ENCODE peak calls at places on chromosomes 7 and 10, in five cellular contexts. O is GM20000, Z is cardiac fibroblast, R is HFFc6, L is breast epithelium. W is an unnamed sample.

GRCh38 chr7:43540463-43540862 is 42.4 kb upstream of the STK17A start:
- DNase-seq in R (no peak), Z (no peak), L (no peak), O (no peak), W (no peak)

GRCh38 chr7:68438016-68438415 is 1160.3 kb upstream of the AUTS2 start:
- DNase-seq in R (no peak), O (no peak), L (no peak), Z (no peak), W (no peak)

GRCh38 chr7:47757946-47758371 is 176.0 kb upstream of the TNS3 start:
- DNase-seq in L (peak), Z (peak), R (peak), O (no peak), W (no peak)

GRCh38 chr7:48004023-48004422 is 24.6 kb upstream of the HUS1 start:
- DNase-seq in O (no peak), R (no peak), L (no peak), Z (no peak), W (no peak)

GRCh38 chr7:104005197-104005596 is 15.7 kb upstream of the RELN start:
- DNase-seq in O (no peak), Z (peak), R (no peak), L (no peak), W (no peak)

GRCh38 chr7:139896288-139896687 is 67.2 kb downstream of the TBXAS1 start:
- DNase-seq in R (no peak), L (no peak), Z (no peak), O (no peak), W (no peak)

GRCh38 chr10:113018034-113018433 is 68.0 kb downstream of the TCF7L2 start:
- DNase-seq in L (no peak), O (no peak), Z (no peak), R (no peak), W (no peak)

GRCh38 chr7:100865971-100866720 is 1.0 kb upstream of the TRIP6 start:
- DNase-seq in O (peak), L (peak), R (no peak), Z (no peak), W (no peak)

GRCh38 chr10:103890688-103891087 is 27.3 kb downstream of the STN1 start:
- DNase-seq in R (no peak), Z (no peak), L (no peak), O (no peak), W (no peak)

GRCh38 chr10:35783305-35783838 is 141.3 kb upstream of the FZD8 start:
- DNase-seq in R (peak), Z (peak), O (no peak), L (no peak), W (no peak)

GRCh38 chr10:110643670-110644597 is at the start of gene RBM20:
- DNase-seq in L (no peak), O (peak), Z (peak), R (no peak), W (peak)

GRCh38 chr7:17968791-17969715 is 28.8 kb upstream of the SNX13 start:
- DNase-seq in R (no peak), L (no peak), Z (no peak), O (no peak), W (no peak)

GRCh38 chr10:129705676-129706075 is 238.6 kb downstream of the MGMT start:
- DNase-seq in Z (no peak), R (no peak), L (no peak), O (no peak), W (no peak)

GRCh38 chr7:129103561-129104324 is 40.8 kb upstream of the TSPAN33 start:
- DNase-seq in Z (no peak), O (no peak), L (no peak), R (no peak), W (no peak)

GRCh38 chr7:24781106-24781505 is 23.8 kb upstream of the GSDME start:
- DNase-seq in R (no peak), Z (no peak), L (no peak), O (no peak), W (no peak)

GRCh38 chr10:126262971-126263370 is 125.3 kb downstream of the ADAM12 start:
- DNase-seq in Z (no peak), R (no peak), L (no peak), O (no peak), W (no peak)

GRCh38 chr7:88759216-88759955 is at the start of gene ZNF804B:
- DNase-seq in R (no peak), Z (no peak), O (peak), L (no peak), W (peak)

GRCh38 chr7:157205438-157205837 is 66.7 kb downstream of the UBE3C start:
- DNase-seq in Z (no peak), L (no peak), O (no peak), R (no peak), W (no peak)

GRCh38 chr7:98879198-98879988 is 1.1 kb downstream of the TRRAP start:
- DNase-seq in Z (peak), R (peak), L (no peak), O (peak), W (peak)

GRCh38 chr10:3452234-3452633 is 279.7 kb upstream of the PITRM1 start:
- DNase-seq in O (no peak), R (peak), L (no peak), Z (peak), W (no peak)
- TF ChIP-seq CTCF in O (no peak), R (peak), L (peak), Z (peak), W (peak)

GRCh38 chr7:1800876-1801275 is 130.8 kb downstream of the ELFN1 start:
- DNase-seq in R (no peak), Z (no peak), O (no peak), L (no peak), W (no peak)

GRCh38 chr7:1798191-1798590 is 128.1 kb downstream of the ELFN1 start:
- DNase-seq in O (no peak), L (no peak), R (no peak), Z (no peak), W (no peak)

GRCh38 chr7:1794888-1795542 is 124.9 kb downstream of the ELFN1 start:
- DNase-seq in L (no peak), O (no peak), Z (peak), R (no peak), W (no peak)
- TF ChIP-seq CTCF in L (no peak), O (no peak), Z (peak), R (peak), W (peak)

DNA sequence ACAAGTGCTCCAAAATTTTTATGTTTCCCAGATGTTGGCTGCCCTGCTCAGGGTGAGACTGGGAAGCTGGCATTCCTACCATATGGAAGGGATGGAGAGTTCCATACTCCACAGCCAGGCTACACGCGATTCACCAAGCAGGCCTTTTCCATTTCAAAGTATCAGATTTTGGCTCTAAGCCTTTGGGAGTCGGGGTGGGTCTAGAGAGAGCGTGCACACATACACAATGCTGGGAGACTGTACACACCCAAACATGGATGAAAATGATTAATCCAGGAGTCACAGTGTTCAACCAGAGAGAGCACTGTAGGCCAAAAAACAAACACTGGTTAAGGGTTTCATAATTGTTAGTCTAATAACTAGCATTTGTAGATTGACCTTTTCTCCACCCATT is 295.0 kb downstream of the BICC1 start:
- DNase-seq in Z (peak), R (peak), O (no peak), L (no peak), W (no peak)
- TF ChIP-seq CTCF in Z (peak), R (no peak), O (no peak), L (no peak), W (no peak)

GRCh38 chr7:2934211-2934731 is 90.2 kb upstream of the GNA12 start:
- DNase-seq in L (no peak), R (peak), O (no peak), Z (peak), W (no peak)
- TF ChIP-seq CTCF in L (no peak), R (peak), O (no peak), Z (peak), W (no peak)

GRCh38 chr7:115911466-115911865 is 119.1 kb downstream of the TFEC start:
- DNase-seq in Z (no peak), O (no peak), R (no peak), L (no peak), W (no peak)

GRCh38 chr7:115914951-115915350 is 115.6 kb downstream of the TFEC start:
- DNase-seq in O (no peak), Z (no peak), L (no peak), R (no peak), W (no peak)

GRCh38 chr7:115906690-115907089 is 123.9 kb downstream of the TFEC start:
- DNase-seq in O (no peak), L (no peak), Z (no peak), R (no peak), W (no peak)

GRCh38 chr7:115910541-115911164 is 119.9 kb downstream of the TFEC start:
- DNase-seq in L (no peak), R (peak), Z (peak), O (peak), W (peak)
- TF ChIP-seq CTCF in L (peak), R (peak), Z (peak), O (no peak), W (peak)

DNA sequence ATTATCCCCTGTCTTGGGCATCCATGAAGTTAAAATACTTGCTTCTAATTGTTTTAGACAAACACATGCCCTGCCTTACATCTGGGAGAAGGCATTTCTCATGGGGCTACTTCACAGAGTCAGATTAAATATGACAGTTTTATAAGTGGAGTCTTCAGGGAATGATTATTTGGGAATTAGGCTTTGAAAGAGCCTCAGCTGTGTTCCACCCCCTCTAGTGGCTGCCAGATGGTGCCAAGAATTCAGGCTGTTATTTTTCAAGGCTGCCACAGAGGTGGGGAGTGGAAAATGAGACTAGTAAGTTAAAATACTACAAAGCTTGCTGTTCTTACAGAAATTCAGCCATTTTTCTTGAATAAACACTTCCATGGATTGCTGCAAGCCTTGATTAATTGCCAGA is 45.8 kb upstream of the DNAH11 start:
- DNase-seq in O (no peak), Z (no peak), L (no peak), R (peak), W (no peak)
- TF ChIP-seq CTCF in O (no peak), Z (no peak), L (no peak), R (peak), W (no peak)

GRCh38 chr7:29764227-29764626 is 42.1 kb upstream of the WIPF3 start:
- DNase-seq in Z (no peak), L (no peak), O (no peak), R (no peak), W (no peak)
- TF ChIP-seq CTCF in Z (peak), L (no peak), O (no peak), R (no peak), W (no peak)

DNA sequence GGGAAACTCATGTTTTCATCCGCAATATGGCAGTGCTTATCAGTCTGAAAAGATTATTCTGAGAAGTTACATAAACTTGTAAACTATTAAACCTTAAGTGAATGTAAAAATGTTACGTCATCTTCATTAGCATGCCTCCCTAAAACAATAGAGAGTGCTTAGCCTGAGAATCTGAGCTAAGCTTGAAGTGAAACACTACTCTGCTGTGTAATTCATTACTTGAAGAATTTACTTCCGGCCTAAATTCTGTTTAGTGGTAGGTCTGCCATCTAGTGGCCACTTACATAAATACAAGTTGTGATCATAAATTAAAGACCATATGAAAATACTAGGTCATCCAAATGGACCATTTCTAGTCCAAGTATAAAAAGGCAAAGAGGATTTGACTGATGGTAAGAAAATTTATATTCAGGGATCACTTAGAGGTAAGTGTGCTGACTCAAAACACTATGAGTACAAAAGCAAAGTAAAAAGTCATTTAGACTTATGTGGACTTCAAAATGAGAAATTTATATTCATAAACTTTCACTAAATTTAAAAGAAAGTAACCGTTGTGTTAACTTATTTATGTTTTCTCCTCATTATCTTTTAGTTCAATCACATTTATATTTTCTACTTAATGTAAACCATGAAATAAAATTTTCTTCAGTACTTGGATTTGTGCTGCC is 745.1 kb upstream of the LRRTM3 start:
- DNase-seq in R (peak), Z (peak), L (no peak), O (peak), W (peak)
- TF ChIP-seq CTCF in R (peak), Z (peak), L (peak), O (peak), W (peak)

W was measured in GM13977.